ENCODE peak calls at places on chromosomes 12 and 14, in five cellular contexts. One of them, this sample, is unnamed.

GRCh38 chr12:62250671-62251608 is 9.3 kb upstream of the USP15 start:
- DNase-seq in cardiac fibroblast: peak; percentile 61
- DNase-seq in hepatic stellate cell: no peak
- DNase-seq in stomach: no peak
- DNase-seq in CD8-positive, alpha-beta T cell: no peak
- DNase-seq in this sample: no peak

GRCh38 chr14:81436296-81437138 is 36.4 kb upstream of the STON2 start:
- DNase-seq in hepatic stellate cell: peak; percentile 75
- DNase-seq in stomach: peak; percentile 83
- DNase-seq in cardiac fibroblast: peak; percentile 42
- DNase-seq in CD8-positive, alpha-beta T cell: no peak
- DNase-seq in this sample: peak; percentile 84

GRCh38 chr14:103548463-103549351 is 13.8 kb downstream of the BAG5 start:
- DNase-seq in cardiac fibroblast: no peak
- DNase-seq in hepatic stellate cell: no peak
- DNase-seq in stomach: no peak
- DNase-seq in CD8-positive, alpha-beta T cell: no peak
- DNase-seq in this sample: no peak

GRCh38 chr14:72738181-72738611 is 155.7 kb downstream of the DPF3 start:
- DNase-seq in CD8-positive, alpha-beta T cell: no peak
- DNase-seq in stomach: peak; percentile 15
- DNase-seq in cardiac fibroblast: peak; percentile 22
- DNase-seq in hepatic stellate cell: no peak
- DNase-seq in this sample: no peak

GRCh38 chr14:100858838-100859220 is 32.9 kb downstream of the MEG3 start:
- DNase-seq in CD8-positive, alpha-beta T cell: no peak
- DNase-seq in cardiac fibroblast: no peak
- DNase-seq in stomach: no peak
- DNase-seq in hepatic stellate cell: no peak
- DNase-seq in this sample: no peak

GRCh38 chr14:87797001-87797400 is 196.0 kb downstream of the GALC start:
- DNase-seq in cardiac fibroblast: no peak
- DNase-seq in stomach: no peak
- DNase-seq in CD8-positive, alpha-beta T cell: no peak
- DNase-seq in hepatic stellate cell: no peak
- DNase-seq in this sample: no peak

GRCh38 chr12:9792961-9793617 is 32.4 kb upstream of the CD69 start:
- DNase-seq in stomach: no peak
- DNase-seq in hepatic stellate cell: no peak
- DNase-seq in cardiac fibroblast: peak; percentile 56
- DNase-seq in CD8-positive, alpha-beta T cell: no peak
- DNase-seq in this sample: no peak

GRCh38 chr12:54442071-54442470 is 23.0 kb upstream of the ITGA5 start:
- DNase-seq in hepatic stellate cell: no peak
- DNase-seq in CD8-positive, alpha-beta T cell: no peak
- DNase-seq in cardiac fibroblast: no peak
- DNase-seq in stomach: no peak
- DNase-seq in this sample: no peak

GRCh38 chr14:98984719-98985041 is 287.3 kb downstream of the BCL11B start:
- DNase-seq in CD8-positive, alpha-beta T cell: peak; percentile 72
- DNase-seq in cardiac fibroblast: no peak
- DNase-seq in hepatic stellate cell: no peak
- DNase-seq in stomach: peak; percentile 34
- DNase-seq in this sample: peak; percentile 84

GRCh38 chr12:49961111-49961922 is at the start of gene AQP5:
- DNase-seq in hepatic stellate cell: no peak
- DNase-seq in stomach: peak; percentile 34
- DNase-seq in CD8-positive, alpha-beta T cell: no peak
- DNase-seq in cardiac fibroblast: no peak
- DNase-seq in this sample: no peak

GRCh38 chr12:58803893-58804292 is 116.4 kb downstream of the LRIG3 start:
- DNase-seq in stomach: no peak
- DNase-seq in hepatic stellate cell: peak; percentile 26
- DNase-seq in cardiac fibroblast: peak; percentile 83
- DNase-seq in CD8-positive, alpha-beta T cell: no peak
- DNase-seq in this sample: no peak

GRCh38 chr14:21023817-21024667 is 819 bp downstream of the NDRG2 start:
- DNase-seq in stomach: peak; percentile 35
- DNase-seq in cardiac fibroblast: no peak
- DNase-seq in CD8-positive, alpha-beta T cell: no peak
- DNase-seq in hepatic stellate cell: no peak
- DNase-seq in this sample: no peak

GRCh38 chr12:122437656-122438121 is 15.2 kb upstream of the CLIP1 start:
- DNase-seq in hepatic stellate cell: peak; percentile 77
- DNase-seq in CD8-positive, alpha-beta T cell: no peak
- DNase-seq in cardiac fibroblast: peak; percentile 83
- DNase-seq in stomach: peak; percentile 28
- DNase-seq in this sample: no peak

GRCh38 chr14:61064210-61064609 is 83.2 kb downstream of the SLC38A6 start:
- DNase-seq in cardiac fibroblast: no peak
- DNase-seq in stomach: no peak
- DNase-seq in hepatic stellate cell: no peak
- DNase-seq in CD8-positive, alpha-beta T cell: no peak
- DNase-seq in this sample: no peak

GRCh38 chr12:49367381-49368239 is at the start of gene SPATS2:
- DNase-seq in stomach: no peak
- DNase-seq in hepatic stellate cell: peak; percentile 36
- DNase-seq in CD8-positive, alpha-beta T cell: no peak
- DNase-seq in cardiac fibroblast: peak; percentile 46
- DNase-seq in this sample: peak; percentile 97

GRCh38 chr14:54606178-54606577 is 39.2 kb downstream of the SAMD4A start:
- DNase-seq in stomach: no peak
- DNase-seq in hepatic stellate cell: no peak
- DNase-seq in CD8-positive, alpha-beta T cell: no peak
- DNase-seq in cardiac fibroblast: no peak
- DNase-seq in this sample: no peak

GRCh38 chr12:69052613-69053408 is 119.8 kb upstream of the CPM start:
- DNase-seq in cardiac fibroblast: peak; percentile 94
- DNase-seq in CD8-positive, alpha-beta T cell: peak; percentile 24
- DNase-seq in stomach: no peak
- DNase-seq in hepatic stellate cell: peak; percentile 36
- DNase-seq in this sample: no peak

GRCh38 chr14:39988939-39989338 is 556.7 kb upstream of the FBXO33 start:
- DNase-seq in CD8-positive, alpha-beta T cell: no peak
- DNase-seq in stomach: no peak
- DNase-seq in hepatic stellate cell: no peak
- DNase-seq in cardiac fibroblast: peak; percentile 22
- DNase-seq in this sample: no peak

GRCh38 chr12:127509066-127509778 is 757.7 kb upstream of the TMEM132C start:
- DNase-seq in cardiac fibroblast: peak; percentile 54
- DNase-seq in hepatic stellate cell: peak; percentile 47
- DNase-seq in stomach: no peak
- DNase-seq in CD8-positive, alpha-beta T cell: no peak
- DNase-seq in this sample: no peak

GRCh38 chr12:110819646-110820045 is 27.1 kb upstream of the CCDC63 start:
- DNase-seq in cardiac fibroblast: no peak
- DNase-seq in CD8-positive, alpha-beta T cell: no peak
- DNase-seq in hepatic stellate cell: no peak
- DNase-seq in stomach: no peak
- DNase-seq in this sample: no peak

GRCh38 chr14:103576371-103577024 is 13.7 kb downstream of the COA8 start:
- DNase-seq in hepatic stellate cell: peak; percentile 92
- DNase-seq in cardiac fibroblast: peak; percentile 84
- DNase-seq in CD8-positive, alpha-beta T cell: no peak
- DNase-seq in stomach: peak; percentile 96
- DNase-seq in this sample: peak; percentile 38

GRCh38 chr12:117380083-117380482 is 18.7 kb upstream of the NOS1 start:
- DNase-seq in cardiac fibroblast: no peak
- DNase-seq in CD8-positive, alpha-beta T cell: no peak
- DNase-seq in hepatic stellate cell: no peak
- DNase-seq in stomach: no peak
- DNase-seq in this sample: no peak

GRCh38 chr14:75881986-75882385 is 99.8 kb downstream of the TGFB3 start:
- DNase-seq in stomach: no peak
- DNase-seq in hepatic stellate cell: no peak
- DNase-seq in CD8-positive, alpha-beta T cell: no peak
- DNase-seq in cardiac fibroblast: peak; percentile 33
- DNase-seq in this sample: no peak

GRCh38 chr12:65911321-65911720 is 87.0 kb downstream of the HMGA2 start:
- DNase-seq in CD8-positive, alpha-beta T cell: no peak
- DNase-seq in cardiac fibroblast: peak; percentile 67
- DNase-seq in hepatic stellate cell: no peak
- DNase-seq in stomach: no peak
- DNase-seq in this sample: no peak

GRCh38 chr14:102930138-102930752 is 7.8 kb downstream of the AMN start:
- DNase-seq in CD8-positive, alpha-beta T cell: no peak
- DNase-seq in cardiac fibroblast: no peak
- DNase-seq in stomach: no peak
- DNase-seq in hepatic stellate cell: no peak
- DNase-seq in this sample: no peak

GRCh38 chr12:63029676-63030075 is 94.7 kb upstream of the PPM1H start:
- DNase-seq in hepatic stellate cell: no peak
- DNase-seq in stomach: no peak
- DNase-seq in CD8-positive, alpha-beta T cell: no peak
- DNase-seq in cardiac fibroblast: no peak
- DNase-seq in this sample: no peak

GRCh38 chr14:79631276-79631675 is 580.0 kb downstream of the DIO2 start:
- DNase-seq in CD8-positive, alpha-beta T cell: no peak
- DNase-seq in hepatic stellate cell: no peak
- DNase-seq in cardiac fibroblast: no peak
- DNase-seq in stomach: no peak
- DNase-seq in this sample: peak; percentile 46